ENCODE peak calls at places on chromosomes 4 and X, in four cellular contexts. I is NCI-H526 treated with DMSO at 0.1 percent for 48 hours, B is Daoy, N is ELR. V is an unnamed sample.
A peak's percentile ranks its signal among the peaks of the same experiment; 100 is the strongest.

GRCh38 chrX:148495156-148495555 is 5.3 kb upstream of the AFF2 start:
- DNase-seq in I (no peak), B (no peak), N (no peak), V (no peak)

GRCh38 chr4:144449623-144450022 is 196.3 kb upstream of the HHIP start:
- DNase-seq in I (no peak), B (peak; percentile 28), N (peak; percentile 12), V (no peak)

GRCh38 chr4:3106339-3107186 is 32.1 kb downstream of the HTT start:
- DNase-seq in I (peak; percentile 3), B (peak; percentile 96), N (peak; percentile 91), V (peak; percentile 95)

GRCh38 chrX:2334237-2334636 is 166.5 kb downstream of the DHRSX start:
- DNase-seq in I (no peak), B (peak; percentile 26), N (peak; percentile 29), V (no peak)

GRCh38 chrX:69137371-69137881 is 27.8 kb downstream of the PJA1 start:
- DNase-seq in I (no peak), B (no peak), N (peak; percentile 22), V (no peak)

GRCh38 chr4:74447636-74448233 is 2.8 kb downstream of the AREG start:
- DNase-seq in I (no peak), B (no peak), N (no peak), V (no peak)

GRCh38 chr4:182215171-182215570 is 28.0 kb upstream of the TENM3 start:
- DNase-seq in I (no peak), B (no peak), N (no peak), V (no peak)

GRCh38 chr4:37447886-37448285 is 203.3 kb downstream of the NWD2 start:
- DNase-seq in I (no peak), B (no peak), N (peak; percentile 63), V (no peak)

GRCh38 chr4:73417973-73418372 is 13.9 kb downstream of the ALB start:
- DNase-seq in I (no peak), B (no peak), N (peak; percentile 15), V (no peak)

GRCh38 chr4:89746377-89746776 is 90.6 kb downstream of the SNCA start:
- DNase-seq in I (no peak), B (no peak), N (no peak), V (no peak)

GRCh38 chr4:110610620-110610939 is 12.3 kb downstream of the PITX2 start:
- DNase-seq in I (no peak), B (no peak), N (no peak), V (no peak)

GRCh38 chr4:109914356-109914755 is 1.7 kb downstream of the EGF start:
- DNase-seq in I (no peak), B (no peak), N (no peak), V (no peak)

GRCh38 chr4:24240655-24241054 is 343.7 kb downstream of the DHX15 start:
- DNase-seq in I (no peak), B (no peak), N (no peak), V (no peak)

GRCh38 chr4:165588534-165589310 is 209.9 kb downstream of the CPE start:
- DNase-seq in I (no peak), B (no peak), N (no peak), V (no peak)